ENCODE peak calls at places on chromosome 2, in six cellular contexts. I, N, K, Q, S and V are unnamed samples.

GRCh38 chr2:196413821-196414274 is 225.7 kb upstream of the CCDC150 start:
- DNase-seq in S (peak), K (no peak), I (no peak), N (no peak), Q (no peak), V (no peak)

GRCh38 chr2:211816739-211817138 is 721.9 kb downstream of the ERBB4 start:
- DNase-seq in I (no peak), N (no peak), S (no peak), K (no peak), Q (no peak), V (no peak)

GRCh38 chr2:167550448-167550847 is 662.2 kb downstream of the XIRP2 start:
- DNase-seq in K (peak), S (no peak), Q (no peak), N (no peak), I (no peak), V (no peak)

GRCh38 chr2:230360028-230360427 is 33.0 kb downstream of the SP140L start:
- DNase-seq in S (no peak), I (no peak), Q (no peak), K (no peak), N (no peak), V (no peak)

GRCh38 chr2:23092831-23093230 is 292.1 kb upstream of the KLHL29 start:
- DNase-seq in I (no peak), S (no peak), Q (no peak), N (no peak), K (no peak), V (no peak)

GRCh38 chr2:176278927-176279326 is 9.7 kb downstream of the MTX2 start:
- DNase-seq in Q (no peak), S (no peak), I (no peak), N (no peak), K (no peak), V (no peak)

GRCh38 chr2:196783431-196784094 is 15.9 kb downstream of the GTF3C3 start:
- DNase-seq in S (no peak), I (no peak), K (no peak), Q (no peak), N (no peak), V (no peak)

GRCh38 chr2:148909114-148909513 is 34.1 kb downstream of the KIF5C start:
- DNase-seq in Q (no peak), I (no peak), K (no peak), S (no peak), N (no peak), V (no peak)

GRCh38 chr2:19785432-19785831 is 116.4 kb downstream of the TTC32 start:
- DNase-seq in N (no peak), K (no peak), Q (no peak), S (no peak), I (no peak), V (no peak)

GRCh38 chr2:45494275-45494977 is 116.6 kb downstream of the SRBD1 start:
- DNase-seq in I (peak), S (peak), K (peak), Q (no peak), N (peak), V (peak)

GRCh38 chr2:14634885-14635871 is 2.7 kb downstream of the LRATD1 start:
- DNase-seq in S (no peak), I (peak), K (no peak), N (no peak), Q (peak), V (no peak)

GRCh38 chr2:211351998-211352397 is 795.6 kb downstream of the CPS1 start:
- DNase-seq in K (no peak), I (no peak), Q (no peak), S (no peak), N (no peak), V (no peak)

GRCh38 chr2:56448999-56449431 is 265.2 kb downstream of the CCDC85A start:
- DNase-seq in N (no peak), I (no peak), K (peak), S (no peak), Q (no peak), V (no peak)

GRCh38 chr2:171598713-171599319 is 76.5 kb downstream of the CYBRD1 start:
- DNase-seq in I (peak), K (peak), S (peak), N (peak), Q (no peak), V (peak)

GRCh38 chr2:46589381-46589780 is 110.0 kb downstream of the TMEM247 start:
- DNase-seq in S (no peak), I (no peak), Q (no peak), N (no peak), K (no peak), V (no peak)

GRCh38 chr2:141611143-141611571 is 519.7 kb downstream of the LRP1B start:
- DNase-seq in Q (no peak), S (no peak), K (no peak), I (no peak), N (no peak), V (no peak)

GRCh38 chr2:140442319-140442718 is 1662.1 kb upstream of the NXPH2 start:
- DNase-seq in I (no peak), Q (no peak), K (no peak), N (no peak), S (no peak), V (no peak)

GRCh38 chr2:120436460-120436739 is 90.5 kb downstream of the INHBB start:
- DNase-seq in N (no peak), K (no peak), S (no peak), I (no peak), Q (no peak), V (no peak)

GRCh38 chr2:64120928-64121327 is 23.3 kb downstream of the PELI1 start:
- DNase-seq in K (no peak), N (no peak), I (no peak), S (no peak), Q (no peak), V (no peak)

GRCh38 chr2:138066139-138066806 is 102.0 kb downstream of the HNMT start:
- DNase-seq in N (no peak), I (no peak), S (no peak), K (no peak), Q (no peak), V (no peak)

GRCh38 chr2:106277426-106277825 is 83.3 kb upstream of the UXS1 start:
- DNase-seq in Q (no peak), S (no peak), I (no peak), K (no peak), N (no peak), V (no peak)

GRCh38 chr2:183035298-183035953 is 2.8 kb downstream of the NCKAP1 start:
- DNase-seq in S (no peak), N (no peak), Q (no peak), I (no peak), K (no peak), V (no peak)

GRCh38 chr2:68317971-68318685 is 1.6 kb downstream of the CNRIP1 start:
- DNase-seq in K (no peak), S (no peak), I (no peak), N (no peak), Q (no peak), V (no peak)

GRCh38 chr2:18124126-18124835 is 245.8 kb downstream of the KCNS3 start:
- DNase-seq in N (no peak), I (no peak), Q (no peak), K (no peak), S (no peak), V (no peak)

GRCh38 chr2:64819774-64820688 is 166.3 kb upstream of the SERTAD2 start:
- DNase-seq in K (no peak), Q (no peak), I (no peak), S (peak), N (peak), V (peak)

GRCh38 chr2:211751853-211752252 is 786.7 kb downstream of the ERBB4 start:
- DNase-seq in S (no peak), N (no peak), I (no peak), K (no peak), Q (no peak), V (no peak)

GRCh38 chr2:17976871-17977746 is 98.6 kb downstream of the KCNS3 start:
- DNase-seq in Q (no peak), N (no peak), I (no peak), S (no peak), K (no peak), V (no peak)

GRCh38 chr2:216770050-216770449 is 74.7 kb upstream of the IGFBP5 start:
- DNase-seq in Q (peak), I (no peak), K (no peak), N (no peak), S (no peak), V (no peak)

GRCh38 chr2:45739796-45740485 is 88.5 kb downstream of the PRKCE start:
- DNase-seq in S (no peak), Q (no peak), I (no peak), N (no peak), K (no peak), V (no peak)

GRCh38 chr2:176137883-176138282 is 8.4 kb downstream of the HOXD8 start:
- DNase-seq in Q (no peak), N (no peak), S (no peak), I (no peak), K (peak), V (no peak)

GRCh38 chr2:190979906-190980629 is 33.9 kb downstream of the STAT1 start:
- DNase-seq in S (no peak), Q (no peak), N (no peak), K (no peak), I (no peak), V (no peak)

GRCh38 chr2:177756346-177756745 is 316.2 kb downstream of the PDE11A start:
- DNase-seq in S (no peak), N (no peak), Q (no peak), K (no peak), I (no peak), V (no peak)

GRCh38 chr2:112799291-112799975 is 15.1 kb upstream of the IL1A start:
- DNase-seq in K (no peak), I (no peak), Q (no peak), S (no peak), N (no peak), V (no peak)

GRCh38 chr2:217840522-217840921 is 162.3 kb downstream of the TNS1 start:
- DNase-seq in Q (no peak), S (no peak), N (no peak), K (no peak), I (no peak), V (no peak)

GRCh38 chr2:191155608-191156071 is 4.8 kb upstream of the STAT4 start:
- DNase-seq in I (no peak), K (no peak), N (no peak), S (no peak), Q (no peak), V (no peak)

GRCh38 chr2:14872779-14873325 is 240.3 kb downstream of the LRATD1 start:
- DNase-seq in N (no peak), S (no peak), I (no peak), Q (no peak), K (no peak), V (no peak)

GRCh38 chr2:101697124-101697793 is at the start of gene MAP4K4:
- DNase-seq in N (peak), Q (peak), K (peak), I (peak), S (no peak), V (peak)

GRCh38 chr2:236955675-236956618 is 129.7 kb upstream of the COPS8 start:
- DNase-seq in Q (no peak), I (no peak), N (no peak), K (peak), S (no peak), V (no peak)

GRCh38 chr2:147636238-147636887 is 208.5 kb upstream of the ACVR2A start:
- DNase-seq in Q (no peak), N (no peak), K (no peak), S (no peak), I (no peak), V (no peak)

GRCh38 chr2:203830294-203831055 is 37.1 kb upstream of the CTLA4 start:
- DNase-seq in Q (no peak), I (no peak), N (no peak), K (no peak), S (no peak), V (no peak)

GRCh38 chr2:27080603-27080938 is 2.2 kb downstream of the EMILIN1 start:
- DNase-seq in Q (no peak), N (no peak), S (no peak), I (no peak), K (no peak), V (no peak)

GRCh38 chr2:27080140-27080469 is 1.7 kb downstream of the EMILIN1 start:
- DNase-seq in Q (no peak), I (no peak), K (no peak), N (no peak), S (no peak), V (no peak)

GRCh38 chr2:27077231-27077630 is 1.2 kb upstream of the EMILIN1 start:
- DNase-seq in K (no peak), I (no peak), S (no peak), N (no peak), Q (no peak), V (no peak)

GRCh38 chr2:27079233-27080139 is 1.1 kb downstream of the EMILIN1 start:
- DNase-seq in I (no peak), Q (no peak), S (no peak), K (no peak), N (no peak), V (no peak)

DNA sequence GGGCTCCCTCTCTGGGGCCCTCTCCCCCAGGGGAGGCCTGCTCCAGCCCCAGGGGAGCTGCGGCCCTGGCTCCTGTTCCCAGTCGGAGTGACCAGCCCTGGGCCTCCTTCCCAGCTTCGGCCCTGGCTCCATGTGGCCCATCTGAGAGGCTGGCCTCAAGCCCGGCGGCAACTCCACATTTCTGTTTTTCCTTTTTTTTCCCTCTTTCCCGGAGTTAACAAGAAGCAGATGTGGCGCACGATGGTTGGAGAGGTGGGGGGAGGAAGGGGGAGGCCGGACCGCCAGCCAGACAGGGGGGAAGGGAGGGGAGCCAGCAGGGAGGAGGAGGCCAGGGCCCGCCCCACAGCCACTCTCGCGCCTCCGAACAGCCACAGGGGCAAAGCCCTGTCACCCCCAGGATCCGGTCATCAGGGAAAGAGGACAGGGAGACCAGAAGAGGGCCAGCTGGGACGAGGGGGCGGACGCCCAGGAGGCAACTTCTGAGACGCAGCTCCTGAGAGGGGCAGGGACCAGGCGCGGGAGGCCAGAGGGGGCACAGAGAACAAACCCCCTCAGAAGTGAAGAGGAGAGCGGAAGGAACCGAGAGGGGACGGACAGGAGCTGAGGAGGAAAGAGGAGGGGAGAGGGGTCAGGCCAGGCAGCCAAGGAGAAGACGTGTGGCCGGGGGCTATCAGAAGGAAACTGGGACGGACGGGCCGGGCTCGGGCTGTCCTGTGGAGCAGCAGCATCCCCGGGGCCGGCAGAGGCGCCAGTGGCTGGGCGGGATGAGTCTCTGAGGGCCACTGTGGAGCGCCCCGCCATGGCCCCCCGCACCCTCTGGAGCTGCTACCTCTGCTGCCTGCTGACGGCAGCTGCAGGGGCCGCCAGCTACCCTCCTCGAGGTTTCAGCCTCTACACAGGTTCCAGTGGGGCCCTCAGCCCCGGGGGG is at the start of gene EMILIN1:
- DNase-seq in I (peak), S (no peak), K (no peak), N (no peak), Q (peak), V (no peak)
- TF ChIP-seq POLR2A in I (no peak), S (no peak), K (no peak), N (no peak), Q (no peak), V (no peak)

GRCh38 chr2:126859631-126860030 is 39.1 kb upstream of the TEX51 start:
- DNase-seq in S (no peak), K (no peak), N (no peak), I (no peak), Q (no peak), V (no peak)
- TF ChIP-seq TAF1 in S (no peak), K (no peak), N (no peak), I (no peak), Q (no peak), V (no peak)

DNA sequence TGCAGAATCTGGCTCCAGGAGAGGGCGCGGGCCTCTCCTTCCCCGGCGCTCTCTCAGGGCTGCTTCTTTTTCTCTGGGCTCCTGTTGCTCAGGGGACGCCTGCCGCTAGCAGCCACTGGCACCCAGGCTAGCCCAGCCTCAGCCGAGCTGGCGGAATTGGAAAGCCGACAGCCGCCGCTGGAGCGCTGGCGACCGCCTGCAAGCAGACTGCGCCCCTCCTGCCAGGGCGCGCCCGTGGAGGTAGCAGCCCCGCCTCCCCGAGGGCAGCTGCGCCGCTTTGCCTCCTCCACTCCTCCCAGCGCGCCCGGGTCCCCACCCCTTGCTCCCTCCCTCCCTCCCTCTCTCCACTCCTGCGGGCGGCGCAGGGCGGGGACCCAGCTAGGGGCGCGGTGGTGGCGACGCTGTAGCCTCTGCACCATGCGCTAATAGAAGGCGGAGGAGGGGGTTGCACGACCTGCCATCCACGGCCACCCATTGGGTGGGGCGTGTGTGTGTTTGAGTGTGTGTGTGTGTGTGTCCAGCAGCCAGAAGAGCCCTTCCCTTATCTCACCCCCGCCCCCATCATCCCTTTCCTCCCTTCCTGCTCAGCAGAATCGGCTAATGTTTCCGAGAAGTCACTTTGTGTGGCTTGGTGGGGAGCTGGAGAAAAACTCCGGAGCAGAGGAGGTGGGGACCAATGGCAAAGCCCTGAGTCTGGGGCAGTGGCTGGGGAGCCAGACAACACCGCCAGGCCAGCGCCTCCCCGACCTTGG is at the start of gene SCN9A:
- DNase-seq in Q (peak), S (no peak), K (peak), N (no peak), I (peak), V (no peak)
- TF ChIP-seq POLR2A in Q (peak), S (no peak), K (peak), N (no peak), I (peak), V (no peak)

DNA sequence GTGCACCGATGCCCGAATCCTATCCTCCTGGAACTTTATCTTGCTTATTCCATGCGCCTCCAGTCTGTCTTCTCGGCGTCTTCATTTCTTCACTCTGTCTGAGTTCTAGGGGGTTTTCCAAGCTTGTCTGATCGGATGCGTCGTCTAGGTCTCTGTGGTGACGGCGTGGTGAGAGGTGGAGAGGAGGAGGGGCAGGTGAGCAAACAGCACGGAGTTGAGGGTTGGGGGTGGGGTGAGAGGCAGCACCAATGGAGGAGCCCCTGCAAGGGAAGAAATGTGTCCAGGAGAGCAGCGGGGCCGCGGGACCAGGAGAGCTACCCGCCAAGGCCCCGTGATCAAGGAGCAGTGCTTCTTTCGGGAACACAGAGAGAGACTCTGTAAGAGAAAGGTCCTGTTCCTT is 131.3 kb upstream of the TWIST2 start:
- DNase-seq in Q (no peak), I (no peak), N (no peak), S (no peak), K (no peak), V (no peak)
- TF ChIP-seq TAF1 in Q (no peak), I (no peak), N (no peak), S (no peak), K (no peak), V (no peak)

GRCh38 chr2:96259497-96259921 is 6.3 kb downstream of the TMEM127 start:
- DNase-seq in Q (no peak), K (peak), I (no peak), S (no peak), N (no peak), V (no peak)
- TF ChIP-seq POLR2A in Q (no peak), K (no peak), I (no peak), S (no peak), N (no peak), V (no peak)

DNA sequence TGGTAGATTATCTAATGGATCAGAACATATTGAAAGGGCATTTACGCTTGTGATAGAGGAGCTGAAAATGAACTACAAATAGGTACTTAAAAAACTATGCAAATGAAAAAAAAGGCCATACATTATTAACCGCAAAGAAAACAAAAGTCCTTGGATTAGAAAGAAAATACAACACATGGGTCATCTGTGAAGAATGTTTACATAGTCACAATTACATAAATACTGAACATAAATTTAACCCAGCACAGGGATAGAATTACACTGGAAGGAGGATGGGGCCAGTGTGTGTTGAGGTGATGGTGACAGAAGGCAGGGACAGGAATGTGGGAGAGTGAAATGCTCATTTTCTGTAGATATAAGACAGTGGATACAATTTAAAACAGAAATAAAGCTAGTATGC is 6.6 kb downstream of the NTSR2 start:
- DNase-seq in I (no peak), N (no peak), S (no peak), K (no peak), Q (no peak), V (no peak)
- TF ChIP-seq TAF1 in I (no peak), N (no peak), S (no peak), K (no peak), Q (no peak), V (no peak)

GRCh38 chr2:201451330-201452057 is at the start of the genes STRADB and TRAK2:
- DNase-seq in K (peak), Q (peak), S (peak), I (peak), N (peak), V (peak)
- TF ChIP-seq POLR2A in K (peak), Q (peak), S (peak), I (peak), N (peak), V (peak)